ENCODE peak calls at places on chromosomes 4 and X, in six cellular contexts. L is astrocyte of the spinal cord; F is BJ; N is tibial artery; U is fibroblast of mammary gland; C is naive thymus-derived CD4-positive, alpha-beta T cell. A is an unnamed sample.

GRCh38 chr4:2809610-2810180 is 16.8 kb downstream of the SH3BP2 start:
- DNase-seq in F (no peak), N (no peak), L (no peak), U (no peak), C (no peak), A (no peak)

GRCh38 chr4:56468097-56468422 is 643 bp downstream of the SRP72 start:
- DNase-seq in F (no peak), N (no peak), L (no peak), C (no peak), U (peak), A (no peak)

GRCh38 chr4:83651846-83652245 is 115.9 kb downstream of the GPAT3 start:
- DNase-seq in U (no peak), N (no peak), L (no peak), C (no peak), F (no peak), A (no peak)

GRCh38 chr4:38094419-38094818 is 134.2 kb downstream of the PTTG2 start:
- DNase-seq in L (no peak), N (no peak), C (no peak), F (no peak), U (no peak), A (no peak)

GRCh38 chrX:150869450-150869849 is 29.0 kb downstream of the CD99L2 start:
- DNase-seq in C (no peak), U (no peak), F (no peak), N (no peak), L (no peak), A (no peak)

GRCh38 chrX:11665144-11666040 is at the start of gene ARHGAP6:
- DNase-seq in N (peak), L (peak), U (peak), F (no peak), C (no peak), A (no peak)

GRCh38 chr4:154608555-154609252 is 3.8 kb downstream of the FGG start:
- DNase-seq in L (no peak), F (no peak), N (no peak), U (no peak), C (no peak), A (no peak)

GRCh38 chr4:152500798-152501434 is 35.0 kb downstream of the FBXW7 start:
- DNase-seq in L (peak), F (peak), N (no peak), U (peak), C (peak), A (peak)

GRCh38 chr4:10891866-10892265 is 207.3 kb upstream of the CLNK start:
- DNase-seq in L (no peak), N (no peak), F (no peak), U (no peak), C (no peak), A (no peak)

GRCh38 chrX:53483838-53484420 is 49.8 kb upstream of the HSD17B10 start:
- DNase-seq in F (no peak), N (no peak), C (no peak), L (peak), U (peak), A (no peak)

GRCh38 chr4:159105761-159106243 is 2.9 kb downstream of the RAPGEF2 start:
- DNase-seq in U (peak), C (no peak), N (peak), F (no peak), L (peak), A (peak)

GRCh38 chrX:74924449-74925209 is 623 bp downstream of the NEXMIF start:
- DNase-seq in N (peak), L (peak), U (no peak), F (no peak), C (peak), A (no peak)

GRCh38 chrX:23317799-23318724 is 16.6 kb upstream of the PTCHD1 start:
- DNase-seq in N (no peak), U (peak), L (no peak), C (no peak), F (no peak), A (no peak)

GRCh38 chr4:159503243-159503642 is 400.4 kb downstream of the RAPGEF2 start:
- DNase-seq in N (no peak), U (no peak), C (no peak), L (no peak), F (no peak), A (no peak)

GRCh38 chrX:31227250-31227649 is 155.4 kb upstream of the FTHL17 start:
- DNase-seq in N (no peak), C (no peak), F (peak), U (peak), L (no peak), A (no peak)

GRCh38 chr4:69830529-69831269 is 29.2 kb downstream of the SULT1E1 start:
- DNase-seq in L (peak), N (no peak), F (no peak), U (peak), C (no peak), A (peak)

GRCh38 chr4:48575964-48576363 is 85.9 kb downstream of the ZAR1 start:
- DNase-seq in U (peak), L (peak), C (no peak), F (no peak), N (no peak), A (peak)

GRCh38 chr4:1398686-1399507 is 7.3 kb downstream of the NKX1-1 start:
- DNase-seq in U (no peak), L (no peak), N (peak), F (no peak), C (no peak), A (no peak)

DNA sequence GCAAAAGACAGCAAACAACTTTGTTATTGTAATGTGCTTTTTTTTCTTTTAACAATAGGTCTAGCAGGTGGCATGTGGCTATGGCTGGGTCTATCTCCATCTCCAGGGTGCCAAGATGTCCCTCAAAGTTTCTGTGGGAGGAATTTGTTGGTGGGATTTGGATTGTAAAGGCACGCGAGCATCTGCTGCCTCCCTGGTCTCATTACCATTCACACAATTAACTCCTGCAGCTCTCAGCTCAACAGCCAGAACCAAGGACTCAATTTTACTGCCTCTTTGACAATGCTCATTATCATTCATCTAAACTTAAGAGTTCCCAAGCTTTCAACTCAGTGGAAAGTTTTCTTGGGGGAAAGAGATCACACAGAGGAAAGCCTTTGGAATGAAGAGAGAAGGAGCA is 10.9 kb upstream of the PCDH18 start:
- DNase-seq in F (no peak), C (no peak), N (no peak), L (no peak), U (no peak), A (no peak)
- H3K4me3 ChIP-seq in F (no peak), C (no peak), N (no peak), L (no peak), U (no peak), A (no peak)

GRCh38 chr4:15901996-15902395 is 36.5 kb downstream of the FGFBP1 start:
- DNase-seq in U (no peak), N (no peak), F (no peak), C (no peak), L (no peak), A (no peak)

GRCh38 chr4:15902741-15903140 is 35.8 kb downstream of the FGFBP1 start:
- DNase-seq in U (no peak), C (no peak), F (no peak), L (no peak), N (no peak), A (no peak)

GRCh38 chr4:15907430-15907829 is 31.1 kb downstream of the FGFBP1 start:
- DNase-seq in F (no peak), L (no peak), U (no peak), C (no peak), N (no peak), A (no peak)

GRCh38 chr4:15910150-15910945 is 28.2 kb downstream of the FGFBP1 start:
- DNase-seq in N (no peak), L (no peak), F (no peak), U (no peak), C (no peak), A (no peak)

DNA sequence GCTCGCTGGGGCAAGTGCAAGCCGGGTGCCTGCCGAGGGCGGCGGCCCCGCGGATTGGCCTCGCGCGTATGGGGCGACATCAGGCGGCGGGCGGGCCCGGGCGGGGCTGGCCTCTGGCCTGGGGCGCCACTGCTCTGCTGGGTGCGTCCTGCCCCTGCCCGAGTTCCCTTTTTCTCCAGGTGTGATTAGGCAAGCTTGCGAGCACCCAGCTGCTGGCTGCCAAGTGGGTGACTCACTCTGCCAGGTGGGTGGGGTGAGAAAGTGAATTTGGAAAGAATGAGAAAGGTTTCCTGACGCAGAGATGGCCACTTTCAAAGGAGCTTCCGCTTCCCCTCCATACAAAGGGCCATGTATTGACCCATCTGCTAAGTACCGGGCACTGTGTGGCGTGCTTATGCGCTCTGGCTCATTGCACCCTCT is 32.5 kb downstream of the FGFBP1 start:
- DNase-seq in N (no peak), F (no peak), U (no peak), C (no peak), L (no peak), A (no peak)
- H3K4me3 ChIP-seq in N (no peak), F (no peak), U (no peak), C (no peak), L (no peak), A (no peak)

GRCh38 chr4:185128272-185129119 is 14.6 kb upstream of the SLC25A4 start:
- DNase-seq in U (no peak), N (no peak), C (no peak), L (no peak), F (no peak), A (no peak)
- H3K4me3 ChIP-seq in U (peak), N (peak), C (peak), L (peak), F (peak), A (peak)

GRCh38 chr4:52659722-52660261 is 691 bp upstream of the USP46 start:
- DNase-seq in F (no peak), C (no peak), L (peak), N (peak), U (no peak), A (no peak)
- H3K4me3 ChIP-seq in F (peak), C (peak), L (peak), N (peak), U (peak), A (peak)

DNA sequence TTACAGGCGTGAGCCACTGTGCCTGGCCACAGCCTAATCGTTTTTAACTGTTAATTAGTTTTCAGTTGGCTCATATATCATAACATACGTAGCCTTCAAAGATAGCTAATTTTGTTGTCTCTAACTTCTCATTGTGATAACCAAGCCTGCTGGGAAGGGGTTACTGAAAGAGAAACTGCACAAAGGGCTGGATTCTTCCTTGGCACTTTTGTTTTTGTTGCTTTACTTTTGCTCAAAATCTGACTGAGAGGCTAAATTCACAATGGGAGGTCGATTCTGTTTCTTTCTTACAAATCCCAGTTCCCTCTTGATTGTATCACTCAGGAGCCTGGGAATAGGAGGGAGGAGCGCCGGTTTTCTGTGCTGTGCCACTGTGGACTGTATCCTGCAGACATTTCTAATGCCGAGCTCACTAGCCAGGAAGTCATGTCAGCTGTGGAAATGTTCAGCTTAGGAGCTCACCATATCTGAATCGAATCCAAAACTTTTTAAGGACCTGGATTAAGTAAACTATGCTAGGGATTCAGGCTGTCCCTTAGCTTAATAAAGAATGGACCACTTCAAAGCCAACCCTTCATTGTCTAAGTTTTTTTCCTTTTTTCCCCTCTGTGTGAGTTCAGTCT is 120.5 kb upstream of the FAT1 start:
- DNase-seq in F (no peak), U (peak), N (peak), L (peak), C (no peak), A (peak)
- H3K4me3 ChIP-seq in F (peak), U (peak), N (peak), L (no peak), C (no peak), A (peak)

GRCh38 chr4:41178372-41179085 is 35.8 kb downstream of the APBB2 start:
- DNase-seq in U (peak), L (peak), N (no peak), F (no peak), C (no peak), A (peak)
- H3K4me3 ChIP-seq in U (peak), L (no peak), N (no peak), F (no peak), C (no peak), A (no peak)

GRCh38 chr4:185880571-185880970 is 68.6 kb upstream of the SORBS2 start:
- DNase-seq in L (no peak), N (no peak), C (no peak), U (no peak), F (no peak), A (no peak)

GRCh38 chr4:185878633-185879032 is 66.6 kb upstream of the SORBS2 start:
- DNase-seq in U (no peak), C (no peak), L (no peak), N (no peak), F (no peak), A (no peak)

GRCh38 chr4:185879666-185880312 is 67.8 kb upstream of the SORBS2 start:
- DNase-seq in L (no peak), N (no peak), C (no peak), U (no peak), F (no peak), A (no peak)

GRCh38 chr4:185883591-185883990 is 71.6 kb upstream of the SORBS2 start:
- DNase-seq in N (no peak), L (no peak), F (no peak), C (no peak), U (no peak), A (no peak)

DNA sequence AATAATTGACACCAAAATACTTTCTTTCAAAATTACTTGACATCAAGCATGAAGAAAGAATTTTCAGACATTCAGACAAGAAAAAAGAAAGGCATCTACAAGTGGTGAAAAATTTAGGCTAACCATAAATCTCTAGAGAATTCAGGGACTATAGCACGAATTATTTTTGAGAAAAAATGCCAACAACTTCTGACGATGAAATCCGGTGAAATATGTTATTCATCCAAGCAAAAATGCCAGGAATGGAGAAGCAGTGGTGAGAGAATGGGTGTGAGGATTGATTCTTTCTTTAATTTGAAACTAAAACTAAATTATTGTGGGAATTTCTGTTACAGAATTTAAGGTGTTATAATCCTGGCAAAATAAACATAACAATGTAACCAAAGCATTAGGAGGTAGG is 69.4 kb upstream of the SORBS2 start:
- DNase-seq in N (no peak), C (no peak), U (no peak), F (no peak), L (peak), A (no peak)
- H3K4me3 ChIP-seq in N (no peak), C (no peak), U (no peak), F (no peak), L (no peak), A (no peak)